ENCODE peak calls at places on chromosome 4, in five cellular contexts. G is psoas muscle; U is suprapubic skin; M is heart right ventricle; O is CD8-positive, alpha-beta memory T cell. C is an unnamed sample.

GRCh38 chr4:107736924-107737448 is 17.0 kb upstream of the PAPSS1 start:
- DNase-seq in O (no peak), G (no peak), M (no peak), U (no peak), C (no peak)

GRCh38 chr4:141802324-141802723 is 165.9 kb downstream of the IL15 start:
- DNase-seq in O (no peak), G (no peak), U (no peak), M (no peak), C (no peak)

GRCh38 chr4:91256751-91257150 is 1047.0 kb upstream of the GRID2 start:
- DNase-seq in M (no peak), O (no peak), U (no peak), G (no peak), C (no peak)

GRCh38 chr4:134027931-134028330 is 173.7 kb downstream of the PABPC4L start:
- DNase-seq in M (no peak), G (no peak), O (no peak), U (no peak), C (no peak)

GRCh38 chr4:15262396-15262795 is 165.4 kb upstream of the C1QTNF7 start:
- DNase-seq in M (no peak), U (no peak), G (no peak), O (no peak), C (no peak)

GRCh38 chr4:81218206-81218605 is 3.2 kb upstream of the PRKG2 start:
- DNase-seq in U (no peak), O (no peak), G (no peak), M (no peak), C (no peak)

GRCh38 chr4:57061395-57061794 is 48.8 kb downstream of the IGFBP7 start:
- DNase-seq in O (no peak), G (no peak), M (no peak), U (no peak), C (no peak)

GRCh38 chr4:17812125-17812524 is 1.3 kb downstream of the NCAPG start:
- DNase-seq in O (no peak), M (no peak), G (no peak), U (no peak), C (no peak)

GRCh38 chr4:77155631-77156345 is 1.2 kb upstream of the CCNG2 start:
- DNase-seq in G (no peak), M (no peak), O (no peak), U (no peak), C (no peak)

DNA sequence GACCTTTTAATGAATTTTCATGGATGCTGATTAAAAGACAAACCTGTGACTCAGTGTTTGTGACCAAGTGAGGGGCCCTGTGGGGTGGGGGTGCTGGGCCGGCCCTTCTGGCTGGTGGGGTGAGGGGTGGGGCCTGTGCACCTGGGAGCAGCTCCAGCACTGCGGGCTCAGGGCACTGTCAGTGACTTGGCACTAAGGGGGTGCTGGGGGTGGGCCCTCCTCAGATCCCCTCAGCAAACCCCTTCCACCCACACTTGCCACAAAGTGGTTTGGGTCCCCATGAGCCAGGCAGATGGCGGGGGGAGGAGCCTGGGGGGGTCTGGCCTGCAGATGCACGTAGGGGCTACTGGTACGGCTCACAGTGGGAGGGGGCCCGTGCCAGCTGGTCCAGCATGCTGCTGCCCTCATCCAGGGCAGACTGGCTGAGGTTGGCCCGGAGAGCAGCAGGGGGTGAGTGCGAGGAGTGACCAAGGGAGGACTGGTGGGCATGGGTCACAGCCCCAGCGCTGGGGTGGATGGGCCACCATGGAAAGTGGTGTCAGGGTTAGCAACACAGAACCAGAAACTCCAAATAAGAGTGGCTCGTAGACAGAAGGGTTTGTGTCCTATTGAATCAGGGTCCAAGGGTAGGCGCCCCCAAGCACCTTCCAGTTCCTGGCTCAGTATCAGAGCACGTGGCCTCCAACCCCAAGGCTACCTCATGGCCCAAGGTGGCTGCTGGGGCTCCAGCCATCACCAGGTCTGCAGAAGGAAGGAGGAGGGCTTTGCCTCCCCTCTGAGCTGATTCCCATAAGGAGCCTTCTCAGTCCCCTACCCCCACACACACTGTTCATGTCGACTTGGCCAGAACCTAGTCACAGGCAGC is 10.1 kb downstream of the NKX1-1 start:
- DNase-seq in O (no peak), U (peak; percentile 42), M (no peak), G (no peak), C (no peak)
- H3K9me3 ChIP-seq in O (no peaks in the 10 kb centered on the region), U (peaks cover 9% of the 10 kb centered on the region), M (peaks cover 26% of the 10 kb centered on the region), G (no peaks in the 10 kb centered on the region), C (peaks cover 21% of the 10 kb centered on the region)

GRCh38 chr4:152020073-152020472 is 259.3 kb upstream of the GATB start:
- DNase-seq in M (no peak), O (no peak), U (no peak), G (no peak), C (no peak)
- H3K4me1 ChIP-seq in M (peaks cover 14% of the 10 kb centered on the region), O (peaks cover 14% of the 10 kb centered on the region), U (no peaks in the 10 kb centered on the region), G (no peaks in the 10 kb centered on the region), C (no peaks in the 10 kb centered on the region)

GRCh38 chr4:28677808-28678207 is 1817.2 kb downstream of the STIM2 start:
- DNase-seq in G (no peak), U (no peak), M (no peak), O (no peak), C (no peak)
- H3K9me3 ChIP-seq in G (no peaks in the 10 kb centered on the region), U (no peaks in the 10 kb centered on the region), M (no peaks in the 10 kb centered on the region), O (no peaks in the 10 kb centered on the region), C (no peaks in the 10 kb centered on the region)

GRCh38 chr4:86657910-86658309 is 63.8 kb downstream of the PTPN13 start:
- DNase-seq in M (no peak), G (no peak), O (no peak), U (no peak), C (no peak)
- H3K4me1 ChIP-seq in M (no peaks in the 10 kb centered on the region), G (no peaks in the 10 kb centered on the region), O (no peaks in the 10 kb centered on the region), U (peaks cover 10% of the 10 kb centered on the region), C (no peaks in the 10 kb centered on the region)

GRCh38 chr4:236028-236427 is 69.2 kb downstream of the ZNF732 start:
- DNase-seq in U (no peak), G (no peak), M (no peak), O (no peak), C (no peak)
- H3K9me3 ChIP-seq in U (peaks cover 24% of the 10 kb centered on the region), G (peaks cover 3% of the 10 kb centered on the region), M (peaks cover 6% of the 10 kb centered on the region), O (no peaks in the 10 kb centered on the region), C (no peaks in the 10 kb centered on the region)

GRCh38 chr4:86376850-86377249 is 17.0 kb upstream of the MAPK10 start:
- DNase-seq in G (no peak), M (no peak), U (no peak), O (no peak), C (no peak)
- H3K4me1 ChIP-seq in G (no peaks in the 10 kb centered on the region), M (no peaks in the 10 kb centered on the region), U (no peaks in the 10 kb centered on the region), O (no peaks in the 10 kb centered on the region), C (no peaks in the 10 kb centered on the region)

DNA sequence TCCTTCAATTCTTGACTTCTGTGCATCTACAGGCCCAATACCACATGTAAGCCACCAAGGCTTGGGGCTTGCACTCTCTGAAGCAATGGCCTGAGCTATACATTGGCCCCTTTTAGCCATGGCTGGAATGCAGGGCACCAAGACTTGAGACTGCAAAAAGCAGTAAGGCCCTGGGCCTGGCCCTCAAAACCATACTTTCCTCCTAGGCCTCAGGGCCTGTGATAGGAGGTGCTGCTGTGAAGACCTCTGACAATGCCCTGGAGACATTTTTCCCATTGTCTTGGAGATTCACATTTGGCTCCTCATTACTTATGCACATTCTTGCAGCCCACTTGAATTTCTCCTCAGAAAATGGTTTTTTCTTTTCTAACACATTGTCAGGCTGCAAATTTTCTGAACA is 68.5 kb upstream of the FSTL5 start:
- DNase-seq in U (no peak), M (no peak), O (no peak), G (no peak), C (no peak)
- H3K9me3 ChIP-seq in U (peaks cover 3% of the 10 kb centered on the region), M (no peaks in the 10 kb centered on the region), O (no peaks in the 10 kb centered on the region), G (no peaks in the 10 kb centered on the region), C (no peaks in the 10 kb centered on the region)

C was measured in tibial artery.